ENCODE peak calls at places on chromosomes 13 and 19, in six cellular contexts. G is stimulated activated CD8-positive, alpha-beta memory T cell treated with anti-CD3 and anti-CD28 coated beads, Interleukin-4, amount 100 ng/mL, for 1 hour; Y is colonic mucosa; N is BJ; A is AG04449; E is EL. M is an unnamed sample.

GRCh38 chr13:57546942-57547341 is 84.6 kb upstream of the PCDH17 start:
- DNase-seq in G (no peak), Y (no peak), N (no peak), A (no peak), E (no peak), M (no peak)

GRCh38 chr13:103100795-103101194 is 34.6 kb upstream of the SLC10A2 start:
- DNase-seq in G (no peak), Y (no peak), N (peak), A (no peak), E (no peak), M (no peak)

GRCh38 chr13:110158201-110158600 is 148.8 kb downstream of the COL4A1 start:
- DNase-seq in G (no peak), Y (no peak), N (no peak), A (no peak), E (no peak), M (no peak)

GRCh38 chr19:11382898-11383705 is 1.0 kb downstream of the EPOR start:
- DNase-seq in G (no peak), Y (peak), N (no peak), A (no peak), E (peak), M (peak)

GRCh38 chr13:78372581-78372980 is 230.8 kb downstream of the POU4F1 start:
- DNase-seq in G (no peak), Y (no peak), N (no peak), A (no peak), E (no peak), M (no peak)

GRCh38 chr19:51821921-51822716 is 27.2 kb downstream of the FPR3 start:
- DNase-seq in G (no peak), Y (no peak), N (no peak), A (no peak), E (no peak), M (no peak)

GRCh38 chr19:55586976-55587668 is 6.5 kb upstream of the ZNF579 start:
- DNase-seq in G (peak), Y (peak), N (no peak), A (no peak), E (peak), M (peak)

GRCh38 chr19:21143428-21143827 is 1.6 kb downstream of the ZNF431 start:
- DNase-seq in G (no peak), Y (no peak), N (no peak), A (no peak), E (no peak), M (no peak)

GRCh38 chr13:81048026-81048461 is 707.1 kb upstream of the SPRY2 start:
- DNase-seq in G (no peak), Y (no peak), N (no peak), A (no peak), E (no peak), M (no peak)

GRCh38 chr13:113083402-113084061 is 22.1 kb upstream of the F7 start:
- DNase-seq in G (no peak), Y (no peak), N (no peak), A (no peak), E (no peak), M (no peak)

GRCh38 chr19:12791345-12792047 is at the start of gene JUNB:
- DNase-seq in G (peak), Y (peak), N (peak), A (no peak), E (peak), M (peak)

GRCh38 chr13:97267418-97268059 is 45.4 kb downstream of the MBNL2 start:
- DNase-seq in G (no peak), Y (no peak), N (no peak), A (no peak), E (no peak), M (no peak)

GRCh38 chr13:33352023-33352422 is 66.5 kb upstream of the STARD13 start:
- DNase-seq in G (no peak), Y (no peak), N (no peak), A (no peak), E (no peak), M (no peak)

GRCh38 chr13:97648171-97648880 is 214.4 kb downstream of the RAP2A start:
- DNase-seq in G (no peak), Y (no peak), N (no peak), A (no peak), E (no peak), M (no peak)

GRCh38 chr13:93007928-93008327 is 218.7 kb upstream of the GPC6 start:
- DNase-seq in G (no peak), Y (no peak), N (no peak), A (no peak), E (no peak), M (no peak)

GRCh38 chr19:57637379-57637778 is 4.4 kb downstream of the ZNF211 start:
- DNase-seq in G (no peak), Y (no peak), N (no peak), A (no peak), E (no peak), M (no peak)

GRCh38 chr13:98142427-98143156 is at the start of gene FARP1:
- DNase-seq in G (no peak), Y (peak), N (no peak), A (no peak), E (peak), M (peak)